ENCODE peak calls at places on chromosomes 12 and 14, in seven cellular contexts. E is MM.1S, M is H9, B is hepatocyte, Z is GM23248, X is A549, H is Karpas-422. U is an unnamed sample.

GRCh38 chr12:32214723-32215122 is 108.1 kb downstream of the BICD1 start:
- DNase-seq in Z (no peak), E (no peak), H (no peak), B (no peak), M (no peak), X (no peak), U (no peak)

GRCh38 chr14:101600891-101601602 is 39.8 kb downstream of the DIO3 start:
- DNase-seq in X (no peak), M (no peak), Z (no peak), B (no peak), E (no peak), H (no peak), U (peak; percentile 50)

GRCh38 chr14:93019970-93020369 is 95.8 kb downstream of the ITPK1 start:
- DNase-seq in X (no peak), Z (no peak), E (no peak), H (no peak), B (no peak), M (no peak), U (peak; percentile 26)

GRCh38 chr12:90099288-90099687 is 390.6 kb upstream of the ATP2B1 start:
- DNase-seq in E (no peak), X (peak; percentile 63), B (no peak), M (no peak), Z (peak; percentile 59), H (no peak), U (no peak)

GRCh38 chr12:121284551-121285390 is 11.7 kb downstream of the CAMKK2 start:
- DNase-seq in Z (peak; percentile 28), B (no peak), E (no peak), H (no peak), M (no peak), X (no peak), U (no peak)

GRCh38 chr12:13474381-13474780 is 277.9 kb downstream of the EMP1 start:
- DNase-seq in E (no peak), H (no peak), X (no peak), Z (no peak), M (no peak), B (no peak), U (no peak)

GRCh38 chr14:24135834-24136683 is at the start of gene PSME1:
- DNase-seq in E (peak; percentile 76), H (peak; percentile 99), M (peak; percentile 93), Z (peak; percentile 94), X (peak; percentile 86), B (peak; percentile 97), U (peak; percentile 99)

GRCh38 chr12:122293081-122293480 is 26.8 kb upstream of the VPS33A start:
- DNase-seq in Z (no peak), E (peak; percentile 66), B (no peak), X (no peak), M (no peak), H (no peak), U (no peak)

GRCh38 chr14:48473944-48474343 is 798.5 kb upstream of the MDGA2 start:
- DNase-seq in H (no peak), Z (no peak), M (no peak), B (no peak), X (no peak), E (no peak), U (no peak)

GRCh38 chr14:73526036-73526984 is 10.6 kb upstream of the ACOT1 start:
- DNase-seq in X (no peak), Z (peak; percentile 64), H (no peak), B (no peak), E (no peak), M (no peak), U (peak; percentile 75)

GRCh38 chr12:57717846-57718640 is 20.5 kb downstream of the AGAP2 start:
- DNase-seq in B (no peak), M (no peak), X (no peak), Z (no peak), E (no peak), H (no peak), U (peak; percentile 37)

GRCh38 chr14:99928963-99929362 is 135.8 kb downstream of the EML1 start:
- DNase-seq in X (no peak), H (no peak), B (no peak), Z (no peak), E (no peak), M (no peak), U (no peak)

GRCh38 chr12:106680280-106680679 is 94.2 kb upstream of the RIC8B start:
- DNase-seq in X (no peak), B (no peak), Z (no peak), E (no peak), M (no peak), H (no peak), U (no peak)

GRCh38 chr12:69330475-69331473 is 17.4 kb upstream of the LYZ start:
- DNase-seq in X (no peak), Z (peak; percentile 28), B (peak; percentile 73), M (peak; percentile 84), E (peak; percentile 54), H (peak; percentile 68), U (peak; percentile 22)

GRCh38 chr14:50040401-50040775 is 76.0 kb downstream of the VCPKMT start:
- DNase-seq in H (peak; percentile 56), X (peak; percentile 54), Z (peak; percentile 79), E (peak; percentile 28), B (peak; percentile 71), M (no peak), U (no peak)

GRCh38 chr14:102264355-102264754 is 40.6 kb downstream of the MOK start:
- DNase-seq in E (no peak), Z (no peak), B (no peak), H (no peak), M (no peak), X (no peak), U (no peak)

GRCh38 chr14:68283378-68284123 is 464.0 kb downstream of the RAD51B start:
- DNase-seq in B (no peak), Z (no peak), E (no peak), H (peak; percentile 72), X (no peak), M (no peak), U (no peak)

GRCh38 chr12:75020068-75020557 is 189.5 kb downstream of the KCNC2 start:
- DNase-seq in E (no peak), Z (peak; percentile 0), X (peak; percentile 22), B (no peak), M (no peak), H (no peak), U (no peak)

GRCh38 chr14:75280448-75280830 is 1.8 kb downstream of the FOS start:
- DNase-seq in M (no peak), Z (peak; percentile 29), E (no peak), B (no peak), H (no peak), X (no peak), U (no peak)

GRCh38 chr14:101514136-101514535 is 47.2 kb upstream of the DIO3 start:
- DNase-seq in X (no peak), E (no peak), B (no peak), Z (no peak), H (no peak), M (no peak), U (no peak)

GRCh38 chr12:48069253-48069652 is 36.6 kb downstream of the SENP1 start:
- DNase-seq in M (no peak), E (no peak), X (no peak), Z (peak; percentile 63), H (no peak), B (no peak), U (no peak)

GRCh38 chr12:91139981-91140659 is 28.8 kb upstream of the LUM start:
- DNase-seq in B (peak; percentile 54), M (no peak), Z (peak; percentile 90), H (no peak), E (no peak), X (no peak), U (no peak)

GRCh38 chr12:102034346-102034745 is 27.4 kb downstream of the WASHC3 start:
- DNase-seq in Z (peak; percentile 68), E (no peak), X (no peak), H (no peak), M (no peak), B (no peak), U (no peak)

GRCh38 chr14:69475194-69475818 is 9.2 kb upstream of the PLEKHD1 start:
- DNase-seq in H (peak; percentile 85), M (no peak), X (peak; percentile 56), Z (peak; percentile 37), E (peak; percentile 36), B (peak; percentile 7), U (peak; percentile 89)

GRCh38 chr12:60209933-60210332 is 614.1 kb downstream of the SLC16A7 start:
- DNase-seq in Z (no peak), E (peak; percentile 66), B (no peak), H (no peak), X (no peak), M (no peak), U (no peak)
- H3K4me1 ChIP-seq in Z (peaks cover 15% of the 10 kb centered on the region), E (peaks cover 17% of the 10 kb centered on the region), B (no peaks in the 10 kb centered on the region), H (no peaks in the 10 kb centered on the region), X (peaks cover 13% of the 10 kb centered on the region), M (no peaks in the 10 kb centered on the region), U (no peaks in the 10 kb centered on the region)

DNA sequence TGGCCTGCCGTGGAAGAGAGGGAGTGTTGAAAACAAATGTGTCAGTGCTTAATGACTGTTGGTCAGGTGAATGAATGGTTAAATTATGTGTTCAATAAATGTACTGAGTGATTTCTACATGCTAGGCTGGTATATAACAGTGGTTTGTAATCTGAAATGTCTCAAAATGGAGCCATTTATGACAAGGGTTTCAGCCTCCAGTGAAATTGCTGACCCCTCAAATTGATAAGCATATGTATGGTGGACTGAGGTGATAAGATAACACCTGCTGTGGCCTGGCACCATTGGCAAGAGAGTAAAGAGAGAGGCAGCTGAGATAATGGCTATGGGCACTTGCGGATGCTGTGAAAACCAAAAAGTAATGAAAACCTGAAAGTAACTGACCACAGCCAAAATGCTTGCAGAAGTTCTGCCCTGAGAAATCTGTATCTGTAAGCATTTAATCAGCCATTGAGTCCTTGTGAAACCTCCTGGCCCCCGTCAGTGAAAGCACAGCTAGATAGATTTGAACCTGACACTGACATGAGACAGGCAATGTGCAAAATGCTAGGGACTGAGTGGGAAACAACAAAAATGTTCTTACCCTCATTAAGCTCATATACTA is 1.4 kb upstream of the BCAT1 start:
- DNase-seq in B (no peak), X (no peak), M (no peak), H (no peak), Z (no peak), E (peak; percentile 91), U (no peak)
- H3K4me2 ChIP-seq in B (peak overlapping the region; percentile 40), X (no peak overlapping the region), M (no peak overlapping the region), H (peak overlapping the region; percentile 23), Z (no peak overlapping the region), E (peak overlapping the region; percentile 9), U (no peak overlapping the region)

GRCh38 chr12:2281446-2281845 is 228.7 kb downstream of the CACNA1C start:
- DNase-seq in E (no peak), H (no peak), M (no peak), X (no peak), Z (no peak), B (no peak), U (no peak)
- H3K4me1 ChIP-seq in E (no peaks in the 10 kb centered on the region), H (no peaks in the 10 kb centered on the region), M (no peaks in the 10 kb centered on the region), X (no peaks in the 10 kb centered on the region), Z (peaks cover 39% of the 10 kb centered on the region), B (peaks cover 33% of the 10 kb centered on the region), U (peaks cover 45% of the 10 kb centered on the region)

GRCh38 chr12:34215213-34215892 is 193.1 kb downstream of the ALG10 start:
- DNase-seq in B (no peak), E (no peak), X (no peak), M (no peak), H (no peak), Z (no peak), U (no peak)

GRCh38 chr12:34217660-34218059 is 195.4 kb downstream of the ALG10 start:
- DNase-seq in E (no peak), Z (no peak), H (no peak), X (no peak), M (no peak), B (no peak), U (no peak)

GRCh38 chr12:34219046-34219770 is 196.9 kb downstream of the ALG10 start:
- DNase-seq in X (no peak), B (no peak), E (no peak), M (no peak), Z (no peak), H (no peak), U (no peak)

GRCh38 chr12:34215893-34216285 is 193.6 kb downstream of the ALG10 start:
- DNase-seq in M (no peak), H (no peak), X (no peak), B (no peak), E (no peak), Z (no peak), U (no peak)

GRCh38 chr12:34218193-34219045 is 196.1 kb downstream of the ALG10 start:
- DNase-seq in X (peak; percentile 81), Z (peak; percentile 61), E (peak; percentile 71), H (peak; percentile 88), M (peak; percentile 51), B (peak; percentile 51), U (peak; percentile 84)
- H3K4me2 ChIP-seq in X (peak overlapping the region; percentile 96), Z (peak overlapping the region; percentile 77), E (peak overlapping the region; percentile 86), H (no peak overlapping the region), M (peak overlapping the region; percentile 24), B (peak overlapping the region; percentile 64), U (peak overlapping the region; percentile 70)